ENCODE peak calls at places on chromosome 10, in five cellular contexts. K is activated T-cell treated with anti-CD3 and anti-CD28 coated beads for 1 hour, M is left kidney, Q is substantia nigra, Z is T-helper 1 cell. Y is an unnamed sample.

GRCh38 chr10:114767589-114768393 is 53.8 kb upstream of the FHIP2A start:
- DNase-seq in Z (no peak), Q (no peak), M (peak), K (no peak), Y (no peak)

GRCh38 chr10:132121511-132121830 is 55.7 kb downstream of the JAKMIP3 start:
- DNase-seq in Z (no peak), M (no peak), K (no peak), Q (no peak), Y (no peak)

GRCh38 chr10:28676297-28676967 is 889 bp upstream of the BAMBI start:
- DNase-seq in Z (no peak), M (peak), K (peak), Q (no peak), Y (no peak)

GRCh38 chr10:94481410-94481809 is 64.2 kb upstream of the HELLS start:
- DNase-seq in M (no peak), K (no peak), Z (no peak), Q (no peak), Y (no peak)

GRCh38 chr10:34522542-34522941 is 292.6 kb downstream of the PARD3 start:
- DNase-seq in Q (no peak), K (no peak), M (peak), Z (no peak), Y (no peak)

GRCh38 chr10:84065764-84066163 is 73.5 kb upstream of the GHITM start:
- DNase-seq in Z (no peak), Q (no peak), M (no peak), K (no peak), Y (no peak)

GRCh38 chr10:119401671-119402395 is 140.7 kb downstream of the RGS10 start:
- DNase-seq in K (no peak), M (peak), Z (no peak), Q (no peak), Y (no peak)

GRCh38 chr10:23341004-23341403 is 3.6 kb downstream of the C10orf67 start:
- DNase-seq in Z (no peak), Q (no peak), M (peak), K (no peak), Y (peak)

GRCh38 chr10:24706479-24707118 is 17.1 kb downstream of the ARHGAP21 start:
- DNase-seq in M (peak), Q (peak), Z (no peak), K (peak), Y (no peak)

GRCh38 chr10:72334196-72334831 is 20.4 kb downstream of the DNAJB12 start:
- DNase-seq in Q (peak), M (peak), Z (no peak), K (no peak), Y (no peak)

GRCh38 chr10:66244953-66245352 is 680.9 kb upstream of the LRRTM3 start:
- DNase-seq in Z (no peak), Q (no peak), K (no peak), M (no peak), Y (no peak)

GRCh38 chr10:132107947-132108877 is 42.5 kb downstream of the JAKMIP3 start:
- DNase-seq in Q (no peak), M (no peak), K (no peak), Z (no peak), Y (no peak)

GRCh38 chr10:76303682-76304316 is 872.4 kb downstream of the LRMDA start:
- DNase-seq in M (peak), Q (peak), K (no peak), Z (no peak), Y (no peak)

GRCh38 chr10:67539312-67539711 is 156.7 kb downstream of the CTNNA3 start:
- DNase-seq in Z (no peak), Q (no peak), K (no peak), M (peak), Y (no peak)

Y was measured in T-helper 22 cell.